ENCODE peak calls at places on chromosomes 1 and 21, in four cellular contexts. C is C1 segment of cervical spinal cord, P is Calu3, U is posterior cingulate gyrus. B is an unnamed sample.

GRCh38 chr1:143661418-143662120 is 310.2 kb downstream of the FAM72C start:
- DNase-seq in U (no peak), P (no peak), C (no peak), B (no peak)

GRCh38 chr1:99544328-99544727 is 101.6 kb upstream of the PALMD start:
- DNase-seq in P (no peak), U (no peak), C (no peak), B (no peak)

GRCh38 chr1:205084360-205084759 is at the start of gene TMEM81:
- DNase-seq in P (no peak), C (no peak), U (no peak), B (no peak)

GRCh38 chr21:18914570-18914969 is 511.0 kb upstream of the TMPRSS15 start:
- DNase-seq in U (no peak), C (no peak), P (no peak), B (no peak)

GRCh38 chr1:43448955-43449707 is 4.6 kb downstream of the HYI start:
- DNase-seq in U (no peak), C (no peak), P (no peak), B (no peak)

GRCh38 chr1:119674835-119675289 is 26.8 kb upstream of the ZNF697 start:
- DNase-seq in P (peak), C (no peak), U (no peak), B (peak)

GRCh38 chr1:25889470-25889869 is 14.0 kb upstream of the PAQR7 start:
- DNase-seq in C (no peak), U (no peak), P (no peak), B (no peak)

GRCh38 chr1:179080866-179081695 is 789 bp upstream of the TOR3A start:
- DNase-seq in U (no peak), P (no peak), C (peak), B (no peak)

GRCh38 chr1:38831753-38832734 is 27.5 kb downstream of the RRAGC start:
- DNase-seq in C (no peak), P (no peak), U (no peak), B (no peak)

GRCh38 chr1:229440821-229441537 is 7.1 kb upstream of the ACTA1 start:
- DNase-seq in C (no peak), U (no peak), P (no peak), B (no peak)

GRCh38 chr1:238101923-238102322 is 211.2 kb upstream of the ZP4 start:
- DNase-seq in P (no peak), U (no peak), C (no peak), B (no peak)

GRCh38 chr1:15835205-15835740 is 12.2 kb upstream of the SPEN start:
- DNase-seq in C (peak), P (no peak), U (no peak), B (no peak)

GRCh38 chr21:41979751-41980369 is 26.0 kb upstream of the C2CD2 start:
- DNase-seq in U (no peak), P (no peak), C (no peak), B (no peak)

GRCh38 chr21:42578761-42579415 is 65.2 kb downstream of the SLC37A1 start:
- DNase-seq in C (no peak), P (no peak), U (peak), B (no peak)

GRCh38 chr1:19737413-19737812 is 62.3 kb downstream of the TMCO4 start:
- DNase-seq in U (peak), C (no peak), P (peak), B (no peak)

GRCh38 chr1:92315766-92316413 is 17.0 kb downstream of the RPAP2 start:
- DNase-seq in U (no peak), C (no peak), P (no peak), B (no peak)

GRCh38 chr1:180598333-180598979 is 33.4 kb upstream of the XPR1 start:
- DNase-seq in U (no peak), P (peak), C (no peak), B (no peak)

GRCh38 chr1:225748479-225748878 is 29.1 kb upstream of the SRP9 start:
- DNase-seq in P (no peak), U (no peak), C (no peak), B (no peak)

GRCh38 chr1:1577367-1578011 is 2.8 kb upstream of the SSU72 start:
- DNase-seq in P (no peak), U (peak), C (no peak), B (no peak)

GRCh38 chr1:245934409-245934808 is 572.7 kb downstream of the SMYD3 start:
- DNase-seq in P (no peak), C (no peak), U (no peak), B (no peak)

GRCh38 chr1:247849616-247850015 is 7.4 kb upstream of the TRIM58 start:
- DNase-seq in P (no peak), C (no peak), U (no peak), B (no peak)

GRCh38 chr1:184618851-184619250 is 135.8 kb downstream of the EDEM3 start:
- DNase-seq in C (no peak), U (no peak), P (no peak), B (no peak)

GRCh38 chr1:154006136-154006535 is 15.6 kb downstream of the RPS27 start:
- DNase-seq in U (no peak), P (no peak), C (no peak), B (no peak)

GRCh38 chr1:108570128-108570527 is 10.2 kb downstream of the EEIG2 start:
- DNase-seq in C (no peak), P (no peak), U (no peak), B (no peak)

GRCh38 chr1:155012052-155012546 is 9.5 kb downstream of the ZBTB7B start:
- DNase-seq in U (peak), P (no peak), C (peak), B (peak)

GRCh38 chr1:79264285-79264684 is 257.8 kb upstream of the ADGRL4 start:
- DNase-seq in P (no peak), U (no peak), C (no peak), B (no peak)

GRCh38 chr1:6970256-6970655 is 185.0 kb downstream of the CAMTA1 start:
- DNase-seq in U (no peak), C (no peak), P (no peak), B (no peak)

GRCh38 chr1:155961937-155962336 is 16.4 kb downstream of the ARHGEF2 start:
- DNase-seq in P (peak), C (no peak), U (peak), B (peak)

GRCh38 chr1:61568460-61569211 is 156.3 kb downstream of the TM2D1 start:
- DNase-seq in C (no peak), U (no peak), P (no peak), B (no peak)

GRCh38 chr1:243407284-243408018 is 151.6 kb downstream of the SDCCAG8 start:
- DNase-seq in U (no peak), P (no peak), C (no peak), B (no peak)

GRCh38 chr21:45849651-45850050 is 131.9 kb upstream of the COL6A1 start:
- DNase-seq in P (no peak), U (no peak), C (no peak), B (no peak)

GRCh38 chr1:228273720-228274451 is 66.0 kb downstream of the OBSCN start:
- DNase-seq in U (no peak), P (no peak), C (no peak), B (no peak)

GRCh38 chr1:244796719-244797406 is 38.6 kb upstream of the COX20 start:
- DNase-seq in P (peak), U (no peak), C (no peak), B (no peak)

GRCh38 chr1:201016943-201017827 is 6.3 kb downstream of the KIF21B start:
- DNase-seq in C (no peak), U (no peak), P (no peak), B (no peak)

GRCh38 chr1:65174585-65174984 is 26.6 kb downstream of the AK4 start:
- DNase-seq in P (peak), U (no peak), C (no peak), B (no peak)